ENCODE peak calls at places on chromosomes 11 and 22, in five cellular contexts. One of them, this sample, is unnamed.
A peak's percentile ranks its signal among the peaks of the same experiment; 100 is the strongest.

GRCh38 chr22:41302016-41302767 is 867 bp downstream of the ZC3H7B start:
- DNase-seq in AG04450: no peak
- DNase-seq in upper lobe of right lung: peak; percentile 66
- DNase-seq in lung: no peak
- DNase-seq in GM06990: peak; percentile 24
- DNase-seq in this sample: no peak

GRCh38 chr22:22552630-22553029 is 6.4 kb downstream of the PRAME start:
- DNase-seq in AG04450: no peak
- DNase-seq in upper lobe of right lung: no peak
- DNase-seq in lung: no peak
- DNase-seq in GM06990: no peak
- DNase-seq in this sample: peak; percentile 15

GRCh38 chr11:126336646-126337045 is 18.8 kb upstream of the ST3GAL4 start:
- DNase-seq in AG04450: no peak
- DNase-seq in upper lobe of right lung: peak; percentile 46
- DNase-seq in lung: no peak
- DNase-seq in GM06990: no peak
- DNase-seq in this sample: no peak

GRCh38 chr11:27894552-27894951 is 194.3 kb upstream of the BDNF start:
- DNase-seq in AG04450: no peak
- DNase-seq in upper lobe of right lung: no peak
- DNase-seq in lung: no peak
- DNase-seq in GM06990: no peak
- DNase-seq in this sample: no peak

GRCh38 chr11:15195454-15196200 is 80.9 kb downstream of the INSC start:
- DNase-seq in AG04450: no peak
- DNase-seq in upper lobe of right lung: no peak
- DNase-seq in lung: no peak
- DNase-seq in GM06990: no peak
- DNase-seq in this sample: no peak

GRCh38 chr11:75264971-75265370 is 24.4 kb downstream of the TPBGL start:
- DNase-seq in AG04450: no peak
- DNase-seq in upper lobe of right lung: peak; percentile 56
- DNase-seq in lung: no peak
- DNase-seq in GM06990: no peak
- DNase-seq in this sample: no peak

GRCh38 chr22:39482768-39483167 is 19.3 kb upstream of the MIEF1 start:
- DNase-seq in AG04450: no peak
- DNase-seq in upper lobe of right lung: no peak
- DNase-seq in lung: no peak
- DNase-seq in GM06990: no peak
- DNase-seq in this sample: no peak

GRCh38 chr11:6745465-6746015 is 26.2 kb downstream of the OR2AG2 start:
- DNase-seq in AG04450: no peak
- DNase-seq in upper lobe of right lung: no peak
- DNase-seq in lung: no peak
- DNase-seq in GM06990: peak; percentile 31
- DNase-seq in this sample: peak; percentile 75

GRCh38 chr22:46546466-46547178 is 9.2 kb upstream of the CELSR1 start:
- DNase-seq in AG04450: no peak
- DNase-seq in upper lobe of right lung: peak; percentile 86
- DNase-seq in lung: peak; percentile 79
- DNase-seq in GM06990: no peak
- DNase-seq in this sample: no peak

GRCh38 chr11:9210922-9211320 is 54.2 kb downstream of the DENND5A start:
- DNase-seq in AG04450: no peak
- DNase-seq in upper lobe of right lung: no peak
- DNase-seq in lung: no peak
- DNase-seq in GM06990: peak; percentile 62
- DNase-seq in this sample: peak; percentile 81

GRCh38 chr11:35427158-35427557 is 7.8 kb upstream of the SLC1A2 start:
- DNase-seq in AG04450: no peak
- DNase-seq in upper lobe of right lung: no peak
- DNase-seq in lung: no peak
- DNase-seq in GM06990: no peak
- DNase-seq in this sample: no peak

GRCh38 chr11:124085583-124085982 is 29.7 kb upstream of the VWA5A start:
- DNase-seq in AG04450: no peak
- DNase-seq in upper lobe of right lung: no peak
- DNase-seq in lung: no peak
- DNase-seq in GM06990: no peak
- DNase-seq in this sample: no peak

GRCh38 chr11:31874631-31875191 is 63.6 kb upstream of the PAX6 start:
- DNase-seq in AG04450: no peak
- DNase-seq in upper lobe of right lung: no peak
- DNase-seq in lung: no peak
- DNase-seq in GM06990: no peak
- DNase-seq in this sample: no peak

GRCh38 chr11:31873115-31873514 is 62.0 kb upstream of the PAX6 start:
- DNase-seq in AG04450: no peak
- DNase-seq in upper lobe of right lung: no peak
- DNase-seq in lung: no peak
- DNase-seq in GM06990: no peak
- DNase-seq in this sample: no peak

GRCh38 chr11:31872074-31872440 is 60.9 kb upstream of the PAX6 start:
- DNase-seq in AG04450: no peak
- DNase-seq in upper lobe of right lung: no peak
- DNase-seq in lung: no peak
- DNase-seq in GM06990: no peak
- DNase-seq in this sample: no peak

GRCh38 chr11:31870609-31871309 is 59.6 kb upstream of the PAX6 start:
- DNase-seq in AG04450: peak; percentile 2
- DNase-seq in upper lobe of right lung: no peak
- DNase-seq in lung: peak; percentile 32
- DNase-seq in GM06990: peak; percentile 9
- DNase-seq in this sample: peak; percentile 35

DNA sequence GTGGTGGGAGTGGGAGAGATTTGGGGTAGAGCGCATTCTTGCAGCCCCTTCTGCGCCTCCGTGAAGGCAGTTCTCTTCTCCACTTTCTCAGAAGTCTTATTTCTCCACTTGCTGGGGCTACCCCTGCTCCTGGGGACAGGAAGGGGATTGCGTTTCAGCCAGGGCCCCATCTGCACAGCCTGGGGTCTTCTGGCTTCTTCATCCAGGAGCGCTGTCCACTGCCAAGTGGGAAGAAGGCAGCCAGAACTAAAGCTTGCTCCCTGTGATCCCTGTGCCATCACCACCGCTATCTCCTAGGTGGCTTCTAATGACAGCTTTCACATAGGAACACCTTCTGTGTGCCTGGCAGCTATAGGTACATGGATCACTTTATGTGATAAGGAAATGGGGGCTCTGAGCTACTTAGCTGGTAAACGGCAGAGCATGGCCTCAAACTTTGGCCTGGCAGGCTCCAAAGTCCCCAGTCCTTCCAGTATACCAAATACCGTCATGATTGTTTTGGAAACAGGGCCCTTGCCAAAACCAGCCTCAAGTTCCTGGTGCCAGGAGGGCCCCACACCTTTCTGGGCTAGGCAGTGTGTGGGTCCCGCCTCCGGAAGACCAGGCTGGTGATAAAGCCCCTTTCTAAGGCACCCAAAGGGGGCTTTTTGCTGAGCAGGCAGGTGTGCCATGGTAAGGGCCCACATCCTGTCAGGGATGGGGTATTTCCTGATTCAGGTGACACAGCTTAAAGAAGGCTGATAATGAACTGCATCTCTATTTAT is 60.4 kb upstream of the PAX6 start:
- DNase-seq in AG04450: no peak
- DNase-seq in upper lobe of right lung: no peak
- DNase-seq in lung: no peak
- DNase-seq in GM06990: no peak
- DNase-seq in this sample: peak; percentile 7
- TF ChIP-seq CTCF in AG04450: no peak
- TF ChIP-seq CTCF in upper lobe of right lung: no peak
- TF ChIP-seq CTCF in lung: no peak
- TF ChIP-seq CTCF in GM06990: no peak
- TF ChIP-seq CTCF in this sample: no peak

DNA sequence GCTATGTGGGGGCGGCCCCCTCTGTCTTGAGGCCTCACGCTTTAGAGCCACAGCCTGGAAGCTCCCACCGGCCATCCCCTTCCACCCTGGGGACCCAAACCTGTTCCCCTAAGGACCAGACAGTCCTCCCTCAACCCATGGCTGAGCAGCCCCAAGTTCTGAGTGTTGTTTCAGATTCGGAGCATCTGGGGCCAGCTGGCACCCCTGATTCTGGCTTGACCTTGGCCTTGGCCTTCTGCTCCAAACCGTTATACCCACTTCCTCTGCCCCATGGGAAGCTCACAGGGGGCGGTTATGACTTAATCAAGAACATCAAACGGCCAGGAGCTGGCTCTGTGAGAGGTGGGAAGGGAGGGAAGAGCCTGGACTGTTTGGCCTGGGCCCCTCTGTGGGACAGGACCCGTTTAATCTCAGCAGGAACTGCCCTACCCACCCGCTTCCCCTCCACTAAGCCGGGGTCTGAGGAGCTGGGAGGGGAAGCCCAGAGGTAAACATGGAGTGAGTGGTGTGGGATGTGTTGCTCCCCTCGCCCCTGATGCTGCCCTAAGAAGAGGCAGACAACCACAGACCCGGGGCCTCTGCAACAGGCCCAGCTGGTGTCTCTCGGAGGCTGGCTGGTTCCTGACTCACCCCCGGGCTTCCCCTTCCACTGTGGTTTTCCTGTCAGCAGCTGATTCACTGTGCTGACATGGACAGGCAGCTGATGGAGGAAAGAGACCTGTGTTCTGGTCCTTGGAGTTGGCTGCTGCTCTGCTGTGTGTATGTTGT is 3.4 kb downstream of the CD82 start:
- DNase-seq in AG04450: peak; percentile 90
- DNase-seq in upper lobe of right lung: peak; percentile 82
- DNase-seq in lung: peak; percentile 79
- DNase-seq in GM06990: peak; percentile 76
- DNase-seq in this sample: peak; percentile 89
- H3K4me3 ChIP-seq in AG04450: peak overlapping the region; percentile 27
- H3K4me3 ChIP-seq in upper lobe of right lung: peak overlapping the region; percentile 3
- H3K4me3 ChIP-seq in lung: no peak overlapping the region
- H3K4me3 ChIP-seq in GM06990: peak overlapping the region; percentile 93
- H3K4me3 ChIP-seq in this sample: peak overlapping the region; percentile 78

GRCh38 chr11:69715446-69715845 is 11.6 kb upstream of the FGF19 start:
- DNase-seq in AG04450: no peak
- DNase-seq in upper lobe of right lung: no peak
- DNase-seq in lung: no peak
- DNase-seq in GM06990: no peak
- DNase-seq in this sample: no peak

GRCh38 chr11:69718912-69719311 is 15.1 kb upstream of the FGF19 start:
- DNase-seq in AG04450: no peak
- DNase-seq in upper lobe of right lung: no peak
- DNase-seq in lung: no peak
- DNase-seq in GM06990: no peak
- DNase-seq in this sample: no peak

GRCh38 chr11:69716891-69717747 is 13.3 kb upstream of the FGF19 start:
- DNase-seq in AG04450: no peak
- DNase-seq in upper lobe of right lung: no peak
- DNase-seq in lung: no peak
- DNase-seq in GM06990: no peak
- DNase-seq in this sample: no peak

GRCh38 chr11:69716099-69716498 is 12.3 kb upstream of the FGF19 start:
- DNase-seq in AG04450: no peak
- DNase-seq in upper lobe of right lung: no peak
- DNase-seq in lung: no peak
- DNase-seq in GM06990: no peak
- DNase-seq in this sample: no peak

DNA sequence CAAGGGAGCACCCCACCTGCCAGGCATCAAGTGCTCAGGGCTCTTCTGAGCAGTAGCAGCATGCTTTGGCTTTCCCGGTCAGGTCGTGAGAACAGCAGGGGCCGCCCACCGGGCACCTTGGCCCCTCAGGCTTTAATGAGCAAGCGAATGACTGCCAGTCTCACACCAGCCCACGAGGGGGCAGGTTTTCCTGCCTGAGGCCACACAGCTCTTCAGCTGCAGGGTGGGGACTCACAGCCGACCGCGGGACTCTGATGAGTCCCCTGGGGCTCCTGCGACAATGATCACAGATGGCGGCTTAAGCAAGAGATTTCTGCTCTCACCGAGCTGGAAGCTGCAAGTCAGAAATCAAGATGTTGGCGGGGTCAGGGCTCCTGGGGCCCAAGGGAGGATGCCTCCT is 14.3 kb upstream of the FGF19 start:
- DNase-seq in AG04450: no peak
- DNase-seq in upper lobe of right lung: no peak
- DNase-seq in lung: no peak
- DNase-seq in GM06990: peak; percentile 33
- DNase-seq in this sample: peak; percentile 54
- TF ChIP-seq CTCF in AG04450: peak; percentile 60
- TF ChIP-seq CTCF in upper lobe of right lung: no peak
- TF ChIP-seq CTCF in lung: no peak
- TF ChIP-seq CTCF in GM06990: peak; percentile 64
- TF ChIP-seq CTCF in this sample: peak; percentile 44

DNA sequence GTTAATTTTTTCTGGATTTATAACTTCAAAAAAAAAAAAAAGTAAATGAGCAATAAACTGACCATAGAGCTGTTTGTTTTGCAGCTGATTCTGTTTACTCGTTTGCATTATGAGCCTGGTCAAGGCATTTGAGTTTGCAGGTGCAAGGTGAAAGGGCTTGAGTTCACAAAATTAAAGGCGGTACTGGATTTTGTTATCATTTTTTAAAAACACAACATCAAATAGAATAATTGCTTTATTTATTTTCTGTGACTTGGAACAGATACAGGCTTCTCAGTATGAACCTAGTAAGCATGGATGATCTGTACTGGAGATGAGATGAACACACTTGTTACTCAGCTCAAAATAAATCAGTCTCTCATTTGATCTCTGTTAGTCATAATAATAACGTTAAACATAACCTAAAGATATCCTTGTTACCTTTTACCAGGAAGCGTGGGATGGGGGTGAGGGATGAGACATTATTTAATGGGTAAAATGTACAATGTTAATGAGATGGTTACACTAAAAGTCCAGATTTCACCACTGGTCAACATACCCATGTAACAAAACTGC is 137.8 kb downstream of the LUZP2 start:
- DNase-seq in AG04450: no peak
- DNase-seq in upper lobe of right lung: no peak
- DNase-seq in lung: no peak
- DNase-seq in GM06990: no peak
- DNase-seq in this sample: no peak
- H3K4me3 ChIP-seq in AG04450: no peak overlapping the region
- H3K4me3 ChIP-seq in upper lobe of right lung: no peak overlapping the region
- H3K4me3 ChIP-seq in lung: no peak overlapping the region
- H3K4me3 ChIP-seq in GM06990: no peak overlapping the region
- H3K4me3 ChIP-seq in this sample: no peak overlapping the region

DNA sequence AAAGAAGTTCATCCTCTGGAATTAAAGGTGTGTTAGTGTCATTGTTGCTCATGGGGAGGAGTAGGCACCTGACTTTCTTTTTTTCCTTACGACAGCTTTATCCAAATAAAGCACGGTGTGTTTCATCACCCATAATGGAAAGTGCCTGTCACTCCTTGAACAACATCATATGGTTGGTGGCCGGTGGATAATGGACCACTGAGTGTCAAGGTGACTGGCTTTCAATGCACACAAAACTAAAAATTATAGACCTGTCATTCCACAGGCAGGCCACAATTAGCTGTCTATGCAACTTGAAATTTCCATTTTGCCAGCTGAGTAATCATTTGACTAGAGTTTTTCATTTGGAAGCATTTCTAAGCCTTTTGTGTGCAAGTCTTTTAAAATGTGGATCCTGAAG is 45.0 kb upstream of the MPPED2 start:
- DNase-seq in AG04450: no peak
- DNase-seq in upper lobe of right lung: no peak
- DNase-seq in lung: no peak
- DNase-seq in GM06990: no peak
- DNase-seq in this sample: no peak
- TF ChIP-seq CTCF in AG04450: no peak
- TF ChIP-seq CTCF in upper lobe of right lung: no peak
- TF ChIP-seq CTCF in lung: no peak
- TF ChIP-seq CTCF in GM06990: no peak
- TF ChIP-seq CTCF in this sample: no peak

This sample was measured in GM12865.